ENCODE peak calls at places on chromosomes 11 and 22, in five cellular contexts. S, Z, Q, W and H are unnamed samples.

GRCh38 chr11:119880873-119881272 is 151.9 kb upstream of the NECTIN1 start:
- DNase-seq in S (no peak), W (peak), Q (no peak), Z (no peak), H (no peak)

GRCh38 chr22:20384171-20384570 is 9.8 kb upstream of the ZNF74 start:
- DNase-seq in Q (no peak), S (no peak), Z (no peak), W (no peak), H (no peak)

GRCh38 chr11:118241191-118242098 is 10.7 kb downstream of the MPZL3 start:
- DNase-seq in Q (no peak), S (peak), W (no peak), Z (no peak), H (no peak)

GRCh38 chr11:76626921-76627391 is 43.6 kb downstream of the LRRC32 start:
- DNase-seq in Q (no peak), Z (peak), W (peak), S (no peak), H (no peak)

GRCh38 chr11:73931039-73931645 is 19.7 kb upstream of the DNAJB13 start:
- DNase-seq in S (no peak), Z (peak), W (no peak), Q (no peak), H (no peak)

GRCh38 chr11:120219935-120220746 is 9.3 kb downstream of the OAF start:
- DNase-seq in Z (no peak), Q (no peak), S (no peak), W (no peak), H (no peak)

GRCh38 chr11:71977743-71978418 is 20.8 kb upstream of the IL18BP start:
- DNase-seq in W (no peak), S (no peak), Q (no peak), Z (peak), H (no peak)

GRCh38 chr22:20186183-20186870 is 35.5 kb upstream of the CCDC188 start:
- DNase-seq in S (no peak), Q (no peak), Z (no peak), W (no peak), H (no peak)

GRCh38 chr11:111739299-111739698 is 26.9 kb downstream of the PPP2R1B start:
- DNase-seq in Z (no peak), S (no peak), Q (no peak), W (no peak), H (no peak)

GRCh38 chr11:110467556-110467955 is 37.8 kb downstream of the FDX1 start:
- DNase-seq in S (no peak), W (no peak), Q (no peak), Z (no peak), H (no peak)
- TF ChIP-seq CTCF in S (no peak), W (no peak), Q (no peak), Z (no peak), H (no peak)

DNA sequence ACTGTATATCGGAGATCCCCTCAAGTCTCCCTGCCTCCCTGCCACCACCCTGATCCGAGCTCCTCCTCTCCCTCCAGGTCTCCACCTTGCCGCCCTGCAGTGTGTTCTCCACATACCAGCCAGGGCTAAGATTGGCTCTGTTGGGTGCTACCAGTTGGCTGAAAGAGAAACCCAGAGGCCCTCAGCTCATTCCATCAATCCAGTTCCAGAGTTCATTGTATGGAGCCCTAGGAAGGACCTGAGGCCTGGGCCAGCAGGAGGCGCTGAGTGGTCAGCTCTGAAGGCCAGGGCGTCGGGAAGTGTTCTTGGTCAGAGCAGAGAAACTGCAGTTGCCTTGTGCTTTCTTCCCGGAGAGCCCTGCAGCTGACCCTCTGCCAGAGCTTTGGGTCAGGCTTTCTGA is 2.2 kb upstream of the TOP3B start:
- DNase-seq in Q (peak), W (no peak), S (no peak), Z (no peak), H (no peak)
- TF ChIP-seq CTCF in Q (peak), W (no peak), S (no peak), Z (peak), H (peak)

GRCh38 chr22:37752189-37753061 is 55.3 kb upstream of the GCAT start:
- DNase-seq in Z (peak), Q (no peak), W (peak), S (peak), H (peak)
- TF ChIP-seq CTCF in Z (peak), Q (no peak), W (no peak), S (no peak), H (peak)

GRCh38 chr22:37498289-37498909 is 12.2 kb upstream of the MFNG start:
- DNase-seq in Q (peak), Z (no peak), S (no peak), W (peak), H (no peak)
- TF ChIP-seq CTCF in Q (peak), Z (peak), S (no peak), W (peak), H (peak)

DNA sequence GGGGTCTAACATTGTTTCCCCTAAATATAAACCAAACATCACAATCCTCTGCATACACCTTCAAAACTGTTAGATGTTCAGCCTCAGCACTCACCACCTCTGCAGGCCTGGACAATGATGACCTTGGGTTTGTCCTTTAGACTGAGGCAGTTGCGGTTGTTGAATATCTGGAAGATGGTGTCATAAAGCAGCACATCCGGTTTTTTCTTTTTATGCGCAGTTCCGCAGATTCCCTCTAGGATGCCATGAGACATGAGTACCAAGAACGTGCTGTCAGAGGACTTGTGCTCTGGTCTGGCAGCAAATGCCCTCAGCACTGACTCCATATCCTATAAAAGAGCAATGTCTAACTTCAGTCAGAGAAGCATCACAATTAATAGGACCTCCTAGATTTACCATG is 22.8 kb downstream of the CASP5 start:
- DNase-seq in Q (no peak), Z (no peak), W (no peak), S (no peak), H (no peak)
- TF ChIP-seq CTCF in Q (no peak), Z (no peak), W (no peak), S (no peak), H (peak)

DNA sequence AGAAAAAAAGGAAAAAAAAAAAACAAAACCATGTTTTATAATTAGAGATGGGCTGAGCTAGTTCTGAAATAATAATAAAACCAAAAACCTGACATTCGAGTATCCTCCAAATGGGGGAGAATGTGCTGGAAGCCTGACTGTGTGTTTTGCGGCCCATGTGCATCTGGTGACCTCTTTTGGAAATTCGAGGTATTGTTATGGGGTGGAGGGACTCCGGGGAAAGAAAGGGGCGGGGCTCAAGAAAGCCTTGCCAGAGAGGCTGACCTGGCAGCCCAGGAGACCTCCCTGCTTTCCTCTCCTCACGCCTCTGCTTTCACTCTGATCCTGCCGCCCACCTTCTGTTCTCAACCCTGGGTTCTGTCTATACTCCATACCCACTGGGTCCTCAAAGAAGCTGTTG is 72.9 kb downstream of the CTTN start:
- DNase-seq in W (no peak), Q (peak), S (no peak), Z (no peak), H (no peak)
- TF ChIP-seq CTCF in W (no peak), Q (peak), S (no peak), Z (no peak), H (no peak)

DNA sequence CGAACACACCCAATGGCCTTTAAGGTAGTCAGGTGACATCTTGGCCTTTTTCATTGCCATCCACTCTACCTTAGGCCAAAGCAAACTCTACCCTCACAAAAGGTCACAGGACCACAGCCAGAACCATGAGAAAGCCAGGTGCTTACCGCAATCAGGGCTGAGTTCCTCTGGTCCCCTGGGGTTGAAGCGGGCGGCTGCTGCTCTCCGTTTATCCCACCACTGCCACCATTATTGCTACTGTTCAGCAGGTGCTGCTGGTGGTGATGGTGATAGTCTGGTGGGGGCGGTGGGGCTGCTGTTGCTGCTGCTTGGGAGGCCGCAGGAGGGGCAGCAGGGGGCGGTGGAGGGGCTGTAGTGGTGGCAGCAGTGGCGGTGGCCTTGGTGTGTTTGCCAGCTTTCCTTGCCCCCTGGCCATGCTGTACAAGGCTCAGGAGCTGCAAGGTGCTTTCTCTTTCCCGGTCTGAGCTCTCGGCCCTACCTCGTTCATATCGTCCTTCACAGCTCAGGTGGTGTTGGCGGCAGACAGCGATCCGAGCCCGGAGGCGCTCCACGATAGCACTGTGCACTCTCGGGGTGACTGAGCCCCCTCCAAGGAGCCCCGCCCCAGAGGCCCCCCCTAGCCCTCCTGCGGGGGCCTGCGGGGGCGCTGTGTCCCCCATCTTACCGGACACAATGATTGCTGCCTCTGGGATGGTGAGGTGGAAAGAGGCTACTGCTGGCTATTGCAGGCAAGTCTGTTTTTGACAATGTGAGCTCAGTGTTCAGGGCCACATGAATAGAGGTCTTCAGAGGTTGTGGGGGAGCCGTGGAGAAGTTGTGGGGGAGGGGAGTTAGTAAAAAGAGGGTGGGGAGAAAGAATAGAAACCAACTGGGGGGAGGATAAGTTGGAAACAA is 1.5 kb downstream of the MAML2 start:
- DNase-seq in S (peak), Q (peak), Z (no peak), W (peak), H (no peak)
- TF ChIP-seq CTCF in S (peak), Q (no peak), Z (peak), W (peak), H (peak)

GRCh38 chr22:31022516-31022915 is 53.5 kb downstream of the TUG1 start:
- DNase-seq in S (no peak), W (no peak), Z (no peak), Q (no peak), H (no peak)
- TF ChIP-seq CTCF in S (no peak), W (no peak), Z (no peak), Q (no peak), H (no peak)

GRCh38 chr22:34975721-34976120 is 90.2 kb upstream of the ISX start:
- DNase-seq in S (no peak), Q (no peak), Z (no peak), W (no peak), H (no peak)
- TF ChIP-seq CTCF in S (no peak), Q (no peak), Z (no peak), W (no peak), H (peak)

DNA sequence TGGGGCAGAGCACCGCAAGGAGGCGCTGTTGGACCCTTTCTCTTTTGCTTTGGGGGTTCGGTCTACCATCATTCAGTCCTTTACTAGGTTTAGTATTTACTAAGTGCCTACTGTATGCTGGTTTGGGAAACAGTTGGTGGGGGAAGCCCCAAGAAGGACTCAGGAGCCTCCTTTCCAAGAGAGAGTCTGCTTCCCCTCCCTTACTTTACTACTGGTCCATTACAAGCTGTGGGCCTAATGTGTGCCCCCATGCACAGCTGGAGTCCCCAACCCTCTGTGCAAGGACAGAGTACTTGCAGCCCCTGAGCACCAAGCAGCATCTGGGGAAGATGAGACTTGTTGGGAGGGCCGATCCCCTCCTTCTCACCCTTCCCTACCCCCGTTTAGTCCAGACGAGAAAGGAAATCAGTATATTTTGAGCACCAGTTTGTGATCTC is 876 bp upstream of the UBE2L6 start:
- DNase-seq in S (no peak), Q (no peak), W (no peak), Z (no peak), H (no peak)
- TF ChIP-seq CTCF in S (peak), Q (peak), W (peak), Z (peak), H (peak)